ENCODE peak calls at places on chromosomes 6 and 20, in seven cellular contexts. One of them, this sample, is unnamed.

GRCh38 chr20:31974975-31975481 is 7.1 kb downstream of the XKR7 start:
- DNase-seq in ACHN: no peak
- DNase-seq in BE2C: peak
- DNase-seq in NCI-H460: no peak
- DNase-seq in SW480: no peak
- DNase-seq in spleen: no peak
- DNase-seq in GM20000: no peak
- DNase-seq in this sample: no peak

GRCh38 chr6:142152731-142153130 is 5.7 kb downstream of the VTA1 start:
- DNase-seq in SW480: no peak
- DNase-seq in NCI-H460: no peak
- DNase-seq in ACHN: no peak
- DNase-seq in spleen: no peak
- DNase-seq in GM20000: no peak
- DNase-seq in BE2C: no peak
- DNase-seq in this sample: no peak

GRCh38 chr20:3818155-3819151 is 1.9 kb upstream of the AP5S1 start:
- DNase-seq in SW480: peak
- DNase-seq in GM20000: peak
- DNase-seq in spleen: peak
- DNase-seq in BE2C: peak
- DNase-seq in ACHN: peak
- DNase-seq in NCI-H460: peak
- DNase-seq in this sample: no peak

GRCh38 chr20:1446536-1446935 is 20.1 kb downstream of the NSFL1C start:
- DNase-seq in SW480: no peak
- DNase-seq in BE2C: no peak
- DNase-seq in GM20000: no peak
- DNase-seq in ACHN: no peak
- DNase-seq in NCI-H460: no peak
- DNase-seq in spleen: no peak
- DNase-seq in this sample: no peak

GRCh38 chr6:14467591-14467990 is 350.0 kb downstream of the CD83 start:
- DNase-seq in SW480: no peak
- DNase-seq in GM20000: no peak
- DNase-seq in NCI-H460: no peak
- DNase-seq in BE2C: no peak
- DNase-seq in ACHN: no peak
- DNase-seq in spleen: no peak
- DNase-seq in this sample: no peak

GRCh38 chr6:20060252-20060651 is 152.0 kb downstream of the MBOAT1 start:
- DNase-seq in NCI-H460: no peak
- DNase-seq in GM20000: no peak
- DNase-seq in ACHN: no peak
- DNase-seq in SW480: no peak
- DNase-seq in BE2C: no peak
- DNase-seq in spleen: no peak
- DNase-seq in this sample: no peak

GRCh38 chr6:141413196-141413595 is 719.5 kb upstream of the GJE1 start:
- DNase-seq in ACHN: no peak
- DNase-seq in spleen: no peak
- DNase-seq in BE2C: no peak
- DNase-seq in NCI-H460: no peak
- DNase-seq in GM20000: no peak
- DNase-seq in SW480: no peak
- DNase-seq in this sample: no peak

GRCh38 chr20:59122377-59122932 is 41.2 kb upstream of the ZNF831 start:
- DNase-seq in BE2C: no peak
- DNase-seq in NCI-H460: no peak
- DNase-seq in SW480: no peak
- DNase-seq in ACHN: no peak
- DNase-seq in GM20000: no peak
- DNase-seq in spleen: no peak
- DNase-seq in this sample: no peak

GRCh38 chr6:163554663-163555062 is 140.1 kb downstream of the QKI start:
- DNase-seq in spleen: peak
- DNase-seq in GM20000: peak
- DNase-seq in SW480: no peak
- DNase-seq in BE2C: peak
- DNase-seq in NCI-H460: peak
- DNase-seq in ACHN: peak
- DNase-seq in this sample: no peak

GRCh38 chr6:90790696-90791095 is 203.8 kb upstream of the MAP3K7 start:
- DNase-seq in GM20000: no peak
- DNase-seq in NCI-H460: no peak
- DNase-seq in ACHN: no peak
- DNase-seq in spleen: no peak
- DNase-seq in SW480: no peak
- DNase-seq in BE2C: no peak
- DNase-seq in this sample: no peak

GRCh38 chr20:25199473-25200265 is 4.2 kb downstream of the ENTPD6 start:
- DNase-seq in SW480: no peak
- DNase-seq in spleen: no peak
- DNase-seq in GM20000: no peak
- DNase-seq in NCI-H460: no peak
- DNase-seq in ACHN: no peak
- DNase-seq in BE2C: no peak
- DNase-seq in this sample: no peak

GRCh38 chr20:18276821-18277220 is 11.5 kb upstream of the ZNF133 start:
- DNase-seq in spleen: no peak
- DNase-seq in ACHN: peak
- DNase-seq in BE2C: peak
- DNase-seq in GM20000: peak
- DNase-seq in NCI-H460: peak
- DNase-seq in SW480: peak
- DNase-seq in this sample: no peak

GRCh38 chr6:170269873-170270541 is 20.9 kb downstream of the DLL1 start:
- DNase-seq in spleen: no peak
- DNase-seq in NCI-H460: no peak
- DNase-seq in SW480: no peak
- DNase-seq in BE2C: no peak
- DNase-seq in ACHN: no peak
- DNase-seq in GM20000: no peak
- DNase-seq in this sample: no peak

GRCh38 chr6:50185006-50185405 is 135.3 kb upstream of the DEFB112 start:
- DNase-seq in GM20000: no peak
- DNase-seq in ACHN: peak
- DNase-seq in spleen: no peak
- DNase-seq in SW480: no peak
- DNase-seq in NCI-H460: no peak
- DNase-seq in BE2C: peak
- DNase-seq in this sample: no peak

GRCh38 chr20:42370086-42370485 is 751.9 kb upstream of the CHD6 start:
- DNase-seq in NCI-H460: no peak
- DNase-seq in GM20000: no peak
- DNase-seq in SW480: no peak
- DNase-seq in spleen: no peak
- DNase-seq in ACHN: no peak
- DNase-seq in BE2C: no peak
- DNase-seq in this sample: no peak

GRCh38 chr6:117733341-117733740 is 58.1 kb downstream of the NUS1 start:
- DNase-seq in GM20000: no peak
- DNase-seq in ACHN: no peak
- DNase-seq in NCI-H460: no peak
- DNase-seq in BE2C: no peak
- DNase-seq in spleen: no peak
- DNase-seq in SW480: no peak
- DNase-seq in this sample: no peak

GRCh38 chr6:112311950-112312547 is 35.1 kb upstream of the RFPL4B start:
- DNase-seq in GM20000: peak
- DNase-seq in ACHN: peak
- DNase-seq in NCI-H460: peak
- DNase-seq in SW480: peak
- DNase-seq in spleen: no peak
- DNase-seq in BE2C: no peak
- DNase-seq in this sample: no peak

GRCh38 chr20:15528386-15529111 is 1044.7 kb downstream of the KIF16B start:
- DNase-seq in spleen: no peak
- DNase-seq in SW480: no peak
- DNase-seq in GM20000: no peak
- DNase-seq in ACHN: no peak
- DNase-seq in NCI-H460: no peak
- DNase-seq in BE2C: peak
- DNase-seq in this sample: no peak

GRCh38 chr20:10430000-10430466 is 4.0 kb downstream of the MKKS start:
- DNase-seq in BE2C: no peak
- DNase-seq in spleen: no peak
- DNase-seq in SW480: peak
- DNase-seq in GM20000: no peak
- DNase-seq in NCI-H460: no peak
- DNase-seq in ACHN: no peak
- DNase-seq in this sample: no peak

GRCh38 chr6:22113046-22113766 is 183.6 kb downstream of the PRL start:
- DNase-seq in spleen: no peak
- DNase-seq in SW480: peak
- DNase-seq in ACHN: peak
- DNase-seq in BE2C: no peak
- DNase-seq in GM20000: no peak
- DNase-seq in NCI-H460: peak
- DNase-seq in this sample: no peak